ENCODE peak calls at places on chromosome 2, in ten cellular contexts. P is pancreas; B is HL-60; L is tibial nerve; V is AG10803; J is type B pancreatic cell; W is CD8-positive, alpha-beta T cell; A is hepatocyte; M is thoracic aorta; U is neural crest cell. E is an unnamed sample.

GRCh38 chr2:64478036-64478435 is 24.1 kb downstream of the LGALSL start:
- DNase-seq in P (no peak), B (no peak), L (no peak), V (no peak), J (no peak), W (no peak), A (no peak), M (no peak), U (no peak), E (no peak)

GRCh38 chr2:232487385-232488096 is at the start of gene ECEL1:
- DNase-seq in P (no peak), B (no peak), L (no peak), V (no peak), J (no peak), W (no peak), A (no peak), M (no peak), U (peak), E (peak)

GRCh38 chr2:226478121-226478809 is 321.4 kb downstream of the IRS1 start:
- DNase-seq in P (no peak), B (no peak), L (peak), V (peak), J (no peak), W (no peak), A (peak), M (peak), U (no peak), E (no peak)

GRCh38 chr2:17191223-17191622 is 327.0 kb downstream of the RAD51AP2 start:
- DNase-seq in P (no peak), B (no peak), L (no peak), V (no peak), J (no peak), W (no peak), A (no peak), M (no peak), U (no peak), E (no peak)

GRCh38 chr2:5140367-5140766 is 551.8 kb upstream of the SOX11 start:
- DNase-seq in P (no peak), B (no peak), L (no peak), V (no peak), J (no peak), W (no peak), A (no peak), M (no peak), U (no peak), E (no peak)

GRCh38 chr2:65622499-65622898 is 190.1 kb upstream of the SPRED2 start:
- DNase-seq in P (no peak), B (no peak), L (no peak), V (no peak), J (no peak), W (no peak), A (no peak), M (no peak), U (no peak), E (no peak)

GRCh38 chr2:2491964-2492363 is 160.9 kb upstream of the MYT1L start:
- DNase-seq in P (no peak), B (no peak), L (no peak), V (no peak), J (no peak), W (no peak), A (no peak), M (no peak), U (no peak), E (no peak)

GRCh38 chr2:164742738-164743317 is 98.8 kb downstream of the COBLL1 start:
- DNase-seq in P (no peak), B (no peak), L (no peak), V (no peak), J (no peak), W (no peak), A (no peak), M (no peak), U (no peak), E (no peak)

GRCh38 chr2:142291964-142292363 is 161.1 kb upstream of the LRP1B start:
- DNase-seq in P (no peak), B (no peak), L (no peak), V (peak), J (no peak), W (no peak), A (no peak), M (no peak), U (no peak), E (no peak)

GRCh38 chr2:88159955-88160415 is 10.2 kb upstream of the THNSL2 start:
- DNase-seq in P (peak), B (peak), L (peak), V (peak), J (no peak), W (peak), A (peak), M (no peak), U (peak), E (no peak)

GRCh38 chr2:184596819-184597411 is 1.4 kb upstream of the ZNF804A start:
- DNase-seq in P (no peak), B (peak), L (no peak), V (peak), J (no peak), W (no peak), A (no peak), M (no peak), U (no peak), E (no peak)

DNA sequence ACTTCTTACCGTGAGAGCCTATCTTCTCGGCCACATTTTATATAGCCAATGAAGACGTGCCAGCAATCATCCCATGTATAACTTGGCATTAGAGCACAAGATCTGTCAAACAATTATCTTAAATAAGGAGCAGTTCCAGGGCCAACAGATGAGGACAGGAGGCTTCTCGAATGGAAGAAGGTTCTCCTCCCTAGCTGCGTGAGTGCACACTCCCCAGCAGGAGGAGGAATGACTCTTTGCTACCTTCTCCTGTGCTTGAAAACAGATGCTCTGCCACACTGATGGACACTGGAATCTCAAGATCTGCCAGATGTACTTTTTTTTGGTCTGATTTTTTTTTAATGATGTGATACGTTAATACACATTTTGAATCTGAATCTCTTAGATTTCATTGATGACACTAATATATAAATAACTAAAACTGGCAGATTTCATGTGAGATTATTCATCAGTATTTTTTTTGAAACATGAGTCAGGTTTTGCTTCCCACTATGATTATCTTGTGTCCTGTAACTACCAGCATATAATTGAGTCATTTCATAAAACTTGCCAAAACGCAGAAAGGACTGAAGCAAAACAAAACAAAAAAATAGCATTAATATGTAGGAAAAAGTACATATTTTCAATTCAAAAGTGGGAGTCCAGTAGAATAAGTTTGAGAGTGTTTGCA is 626 bp upstream of the VIT start:
- DNase-seq in P (no peak), B (no peak), L (no peak), V (peak), J (no peak), W (no peak), A (no peak), M (no peak), U (no peak), E (no peak)
- TF ChIP-seq CTCF in P (no peak), B (no peak), L (no peak), V (peak), J (peak), W (no peak), A (peak), M (no peak), U (no peak), E (no peak)

GRCh38 chr2:128589681-128590080 is 271.0 kb upstream of the HS6ST1 start:
- DNase-seq in P (no peak), B (no peak), L (no peak), V (no peak), J (no peak), W (no peak), A (no peak), M (no peak), U (no peak), E (no peak)
- TF ChIP-seq CTCF in P (no peak), B (no peak), L (no peak), V (no peak), J (no peak), W (no peak), A (no peak), M (no peak), U (no peak), E (no peak)

DNA sequence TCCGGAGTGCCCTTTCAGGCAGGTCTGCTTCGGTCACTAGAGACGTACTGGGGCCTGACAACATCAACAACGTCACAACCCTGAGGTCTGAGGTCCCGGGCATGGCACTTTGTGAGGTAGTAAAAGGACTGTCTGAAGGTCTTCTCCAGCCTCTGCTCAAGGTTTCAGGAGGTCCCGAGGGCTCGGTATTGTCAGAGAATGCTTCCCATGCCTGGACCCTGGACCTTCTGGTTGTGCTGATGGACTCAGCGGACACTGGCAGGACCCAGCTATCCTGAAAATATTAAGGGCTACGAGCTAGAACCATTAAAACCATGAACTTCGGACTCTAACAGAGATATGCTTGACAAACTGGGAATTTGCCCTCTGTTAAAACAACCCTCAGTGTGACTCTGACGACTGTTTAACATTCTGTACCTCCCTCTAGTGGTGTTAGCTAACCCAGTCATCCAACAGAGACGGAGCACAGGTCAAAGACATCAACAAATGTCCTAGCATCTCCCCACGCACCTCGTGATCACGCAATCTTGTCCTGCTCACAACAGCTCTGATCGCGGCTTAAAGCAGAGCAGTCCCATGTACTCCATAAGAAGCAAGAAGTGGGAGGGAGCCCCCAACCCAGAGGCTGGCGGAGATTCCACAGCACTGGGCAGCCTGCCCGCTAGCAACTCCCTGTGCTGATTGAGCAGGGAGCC is 96.5 kb downstream of the CCDC93 start:
- DNase-seq in P (no peak), B (no peak), L (no peak), V (no peak), J (no peak), W (no peak), A (peak), M (no peak), U (no peak), E (no peak)
- TF ChIP-seq CTCF in P (no peak), B (no peak), L (no peak), V (peak), J (peak), W (no peak), A (peak), M (no peak), U (peak), E (no peak)

DNA sequence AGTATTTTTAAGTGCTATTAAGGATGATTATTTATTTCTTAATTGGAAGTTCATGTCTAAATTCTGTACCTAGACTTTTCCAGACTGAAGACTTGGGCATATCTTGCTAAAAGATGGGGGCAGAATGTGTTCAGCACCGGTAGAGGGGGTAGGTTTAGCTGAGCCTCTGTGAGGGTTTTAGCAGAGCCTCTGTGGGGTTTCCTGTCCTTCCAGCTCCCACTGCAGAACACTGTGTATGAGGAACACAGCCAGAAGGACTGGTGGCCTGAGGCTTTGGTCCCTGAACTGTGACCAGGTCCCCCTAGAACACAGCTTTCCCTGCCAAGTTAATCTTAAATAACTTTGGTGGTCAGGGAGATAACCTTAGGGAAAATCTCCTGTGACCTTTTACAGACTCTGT is 123.4 kb upstream of the EPC2 start:
- DNase-seq in P (no peak), B (no peak), L (no peak), V (no peak), J (no peak), W (no peak), A (no peak), M (no peak), U (no peak), E (no peak)
- TF ChIP-seq CTCF in P (no peak), B (no peak), L (no peak), V (no peak), J (no peak), W (no peak), A (no peak), M (no peak), U (no peak), E (no peak)

GRCh38 chr2:69149631-69150215 is 136.7 kb downstream of the ANTXR1 start:
- DNase-seq in P (no peak), B (no peak), L (peak), V (peak), J (no peak), W (no peak), A (peak), M (no peak), U (no peak), E (no peak)
- TF ChIP-seq CTCF in P (no peak), B (no peak), L (no peak), V (peak), J (no peak), W (no peak), A (no peak), M (no peak), U (no peak), E (no peak)

DNA sequence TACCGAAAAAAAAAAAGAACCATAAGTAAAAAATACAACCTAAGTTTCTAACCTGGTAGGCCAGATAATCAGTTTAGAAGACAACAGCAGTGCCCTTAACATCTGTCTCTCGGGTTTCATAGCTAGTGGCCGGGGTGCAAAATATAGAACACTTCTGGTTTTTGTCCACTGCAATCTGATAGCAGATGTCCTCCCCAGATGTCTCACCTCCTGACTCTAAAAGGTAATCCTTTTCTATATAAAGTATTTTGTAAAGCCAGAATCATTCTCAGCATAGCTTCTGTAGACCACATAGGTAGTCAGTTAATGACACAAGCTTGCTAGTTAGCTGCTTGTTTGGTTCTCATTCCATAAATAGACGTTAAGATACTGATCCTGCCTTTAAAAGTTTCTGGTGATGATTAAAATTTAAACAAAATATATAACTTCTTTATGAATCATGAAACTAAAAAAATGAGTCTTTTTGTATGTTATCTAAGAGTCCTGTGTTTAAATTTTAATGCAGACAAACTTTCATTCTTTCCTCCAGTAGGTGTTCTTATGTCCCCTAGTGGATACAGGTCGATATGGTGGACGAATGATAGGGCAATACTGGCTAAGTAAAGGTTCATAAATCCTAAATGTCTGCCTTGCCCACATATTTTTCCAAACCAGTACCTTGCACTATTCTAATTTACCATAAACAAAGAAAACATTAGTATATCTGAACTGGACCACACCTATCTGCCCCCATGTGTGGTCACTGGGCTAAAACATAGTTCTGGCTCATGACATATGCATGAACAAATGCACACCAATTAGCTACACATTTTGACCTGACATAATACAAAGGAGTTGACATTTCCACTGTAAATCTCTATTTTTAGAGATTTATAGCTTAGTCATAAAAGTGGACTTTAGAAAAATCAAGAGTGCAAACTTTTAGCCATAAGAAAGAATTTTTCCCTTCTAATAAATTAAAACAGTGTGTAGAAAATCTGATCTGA is 171.0 kb downstream of the SRBD1 start:
- DNase-seq in P (no peak), B (no peak), L (no peak), V (peak), J (no peak), W (no peak), A (no peak), M (no peak), U (no peak), E (no peak)
- TF ChIP-seq CTCF in P (no peak), B (no peak), L (no peak), V (peak), J (no peak), W (no peak), A (peak), M (no peak), U (no peak), E (no peak)

DNA sequence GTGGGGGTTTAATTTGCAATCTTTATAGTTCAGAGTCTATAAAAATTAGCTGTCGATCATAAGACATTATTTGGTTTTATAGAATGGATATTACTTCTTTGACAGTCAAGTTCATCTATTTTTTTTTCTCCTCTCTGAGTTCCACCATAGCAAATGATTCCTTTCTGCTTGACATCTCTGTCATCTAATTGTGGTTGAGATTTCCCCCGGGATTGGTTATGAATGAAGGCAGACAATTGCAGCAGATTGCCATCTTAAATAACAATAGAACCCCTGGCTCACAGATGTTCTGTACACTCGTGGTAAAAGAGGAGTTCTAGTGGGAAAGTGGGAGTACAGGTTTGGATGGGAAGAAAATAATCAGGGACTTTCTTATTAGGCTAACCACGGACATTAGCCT is 292.1 kb upstream of the NRXN1 start:
- DNase-seq in P (no peak), B (no peak), L (no peak), V (no peak), J (no peak), W (no peak), A (no peak), M (no peak), U (no peak), E (no peak)
- TF ChIP-seq CTCF in P (no peak), B (no peak), L (no peak), V (no peak), J (no peak), W (no peak), A (no peak), M (no peak), U (no peak), E (no peak)